ENCODE peak calls at places on chromosomes 4 and X, in eight cellular contexts. One of them, this sample, is unnamed.

GRCh38 chrX:44088755-44089154 is 115.6 kb upstream of the NDP start:
- DNase-seq in Karpas-422: no peak
- DNase-seq in esophagus squamous epithelium: no peak
- DNase-seq in HCT116: no peak
- DNase-seq in CD4-positive, alpha-beta T cell: no peak
- DNase-seq in neural progenitor cell: no peak
- DNase-seq in IMR-90: no peak
- DNase-seq in GM23248: peak; percentile 2
- DNase-seq in this sample: no peak

GRCh38 chr4:108385076-108385475 is 216.3 kb upstream of the LEF1 start:
- DNase-seq in IMR-90: no peak
- DNase-seq in Karpas-422: no peak
- DNase-seq in GM23248: no peak
- DNase-seq in HCT116: no peak
- DNase-seq in CD4-positive, alpha-beta T cell: no peak
- DNase-seq in neural progenitor cell: no peak
- DNase-seq in esophagus squamous epithelium: no peak
- DNase-seq in this sample: no peak

GRCh38 chr4:160981083-160981482 is 1182.7 kb downstream of the FSTL5 start:
- DNase-seq in HCT116: no peak
- DNase-seq in GM23248: no peak
- DNase-seq in Karpas-422: no peak
- DNase-seq in neural progenitor cell: no peak
- DNase-seq in esophagus squamous epithelium: no peak
- DNase-seq in CD4-positive, alpha-beta T cell: no peak
- DNase-seq in IMR-90: no peak
- DNase-seq in this sample: no peak

GRCh38 chrX:34365482-34365881 is 233.4 kb upstream of the FAM47A start:
- DNase-seq in neural progenitor cell: peak; percentile 45
- DNase-seq in Karpas-422: no peak
- DNase-seq in GM23248: peak; percentile 26
- DNase-seq in CD4-positive, alpha-beta T cell: no peak
- DNase-seq in IMR-90: peak; percentile 3
- DNase-seq in HCT116: no peak
- DNase-seq in esophagus squamous epithelium: no peak
- DNase-seq in this sample: no peak

GRCh38 chrX:25544641-25545040 is 528.9 kb upstream of the ARX start:
- DNase-seq in Karpas-422: no peak
- DNase-seq in IMR-90: peak; percentile 61
- DNase-seq in esophagus squamous epithelium: no peak
- DNase-seq in GM23248: no peak
- DNase-seq in CD4-positive, alpha-beta T cell: no peak
- DNase-seq in HCT116: no peak
- DNase-seq in neural progenitor cell: no peak
- DNase-seq in this sample: no peak

GRCh38 chr4:48315728-48316630 is 25.4 kb upstream of the SLAIN2 start:
- DNase-seq in CD4-positive, alpha-beta T cell: no peak
- DNase-seq in GM23248: peak; percentile 78
- DNase-seq in HCT116: peak; percentile 66
- DNase-seq in IMR-90: peak; percentile 73
- DNase-seq in esophagus squamous epithelium: no peak
- DNase-seq in neural progenitor cell: peak; percentile 58
- DNase-seq in Karpas-422: peak; percentile 81
- DNase-seq in this sample: no peak

GRCh38 chrX:129930941-129931410 is 25.0 kb downstream of the UTP14A start:
- DNase-seq in Karpas-422: no peak
- DNase-seq in HCT116: no peak
- DNase-seq in esophagus squamous epithelium: no peak
- DNase-seq in neural progenitor cell: no peak
- DNase-seq in IMR-90: no peak
- DNase-seq in CD4-positive, alpha-beta T cell: no peak
- DNase-seq in GM23248: peak; percentile 14
- DNase-seq in this sample: no peak

GRCh38 chr4:6319530-6320150 is 50.0 kb downstream of the WFS1 start:
- DNase-seq in IMR-90: no peak
- DNase-seq in CD4-positive, alpha-beta T cell: no peak
- DNase-seq in HCT116: no peak
- DNase-seq in esophagus squamous epithelium: no peak
- DNase-seq in GM23248: no peak
- DNase-seq in neural progenitor cell: no peak
- DNase-seq in Karpas-422: no peak
- DNase-seq in this sample: no peak

GRCh38 chr4:56227301-56227835 is 159.9 kb downstream of the AASDH start:
- DNase-seq in Karpas-422: no peak
- DNase-seq in IMR-90: no peak
- DNase-seq in HCT116: no peak
- DNase-seq in GM23248: no peak
- DNase-seq in CD4-positive, alpha-beta T cell: no peak
- DNase-seq in neural progenitor cell: no peak
- DNase-seq in esophagus squamous epithelium: no peak
- DNase-seq in this sample: no peak

GRCh38 chrX:12013220-12013619 is 125.1 kb upstream of the FRMPD4 start:
- DNase-seq in CD4-positive, alpha-beta T cell: no peak
- DNase-seq in HCT116: no peak
- DNase-seq in GM23248: peak; percentile 26
- DNase-seq in esophagus squamous epithelium: no peak
- DNase-seq in neural progenitor cell: no peak
- DNase-seq in IMR-90: peak; percentile 70
- DNase-seq in Karpas-422: no peak
- DNase-seq in this sample: no peak

GRCh38 chr4:3679071-3679825 is 86.9 kb upstream of the ADRA2C start:
- DNase-seq in CD4-positive, alpha-beta T cell: no peak
- DNase-seq in IMR-90: no peak
- DNase-seq in Karpas-422: no peak
- DNase-seq in GM23248: no peak
- DNase-seq in esophagus squamous epithelium: no peak
- DNase-seq in neural progenitor cell: no peak
- DNase-seq in HCT116: no peak
- DNase-seq in this sample: no peak

GRCh38 chrX:19554786-19555185 is 39.5 kb upstream of the MAP3K15 start:
- DNase-seq in GM23248: peak; percentile 88
- DNase-seq in IMR-90: peak; percentile 83
- DNase-seq in HCT116: no peak
- DNase-seq in neural progenitor cell: no peak
- DNase-seq in Karpas-422: no peak
- DNase-seq in CD4-positive, alpha-beta T cell: no peak
- DNase-seq in esophagus squamous epithelium: no peak
- DNase-seq in this sample: no peak

GRCh38 chr4:51836531-51836930 is 6.4 kb upstream of the DCUN1D4 start:
- DNase-seq in neural progenitor cell: no peak
- DNase-seq in CD4-positive, alpha-beta T cell: no peak
- DNase-seq in GM23248: peak; percentile 13
- DNase-seq in esophagus squamous epithelium: no peak
- DNase-seq in HCT116: no peak
- DNase-seq in IMR-90: no peak
- DNase-seq in Karpas-422: no peak
- DNase-seq in this sample: no peak

GRCh38 chr4:66294626-66295025 is 624.3 kb upstream of the EPHA5 start:
- DNase-seq in IMR-90: no peak
- DNase-seq in Karpas-422: no peak
- DNase-seq in CD4-positive, alpha-beta T cell: no peak
- DNase-seq in GM23248: no peak
- DNase-seq in HCT116: no peak
- DNase-seq in neural progenitor cell: peak; percentile 49
- DNase-seq in esophagus squamous epithelium: no peak
- DNase-seq in this sample: no peak

GRCh38 chrX:47235691-47236103 is 2.9 kb downstream of the USP11 start:
- DNase-seq in GM23248: no peak
- DNase-seq in HCT116: no peak
- DNase-seq in esophagus squamous epithelium: no peak
- DNase-seq in IMR-90: peak; percentile 6
- DNase-seq in neural progenitor cell: no peak
- DNase-seq in Karpas-422: no peak
- DNase-seq in CD4-positive, alpha-beta T cell: no peak
- DNase-seq in this sample: no peak

GRCh38 chr4:184386271-184386781 is 88.0 kb downstream of the IRF2 start:
- DNase-seq in IMR-90: no peak
- DNase-seq in GM23248: no peak
- DNase-seq in CD4-positive, alpha-beta T cell: no peak
- DNase-seq in HCT116: no peak
- DNase-seq in neural progenitor cell: no peak
- DNase-seq in esophagus squamous epithelium: no peak
- DNase-seq in Karpas-422: peak; percentile 73
- DNase-seq in this sample: no peak

GRCh38 chr4:183081116-183081469 is 18.0 kb upstream of the WWC2 start:
- DNase-seq in CD4-positive, alpha-beta T cell: no peak
- DNase-seq in GM23248: no peak
- DNase-seq in neural progenitor cell: no peak
- DNase-seq in Karpas-422: no peak
- DNase-seq in esophagus squamous epithelium: no peak
- DNase-seq in HCT116: no peak
- DNase-seq in IMR-90: no peak
- DNase-seq in this sample: no peak

DNA sequence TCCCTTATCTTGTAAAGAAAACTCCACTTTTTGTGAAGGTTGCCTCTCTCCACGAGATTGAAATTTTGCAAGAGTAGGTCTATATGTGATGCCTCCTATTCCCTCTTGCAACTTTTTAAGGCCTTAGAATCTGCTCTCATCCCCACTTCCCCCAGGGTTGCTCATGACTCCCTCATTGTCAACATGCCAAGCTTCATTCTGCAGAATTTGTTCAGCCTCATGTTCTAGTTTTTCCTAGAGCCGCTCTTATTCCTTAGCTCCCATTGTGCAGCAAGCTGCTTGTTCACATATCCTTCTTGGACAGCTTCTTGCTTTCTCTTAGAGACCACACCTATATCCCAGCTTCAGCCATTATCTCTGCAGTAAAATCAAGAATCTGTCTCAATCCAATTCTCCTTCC is 82.4 kb downstream of the CNGA2 start:
- DNase-seq in neural progenitor cell: no peak
- DNase-seq in HCT116: no peak
- DNase-seq in Karpas-422: no peak
- DNase-seq in IMR-90: no peak
- DNase-seq in CD4-positive, alpha-beta T cell: no peak
- DNase-seq in esophagus squamous epithelium: no peak
- DNase-seq in GM23248: peak; percentile 48
- DNase-seq in this sample: no peak
- H3K9me3 ChIP-seq in neural progenitor cell: no peaks in the 10 kb centered on the region
- H3K9me3 ChIP-seq in HCT116: no peaks in the 10 kb centered on the region
- H3K9me3 ChIP-seq in Karpas-422: no peaks in the 10 kb centered on the region
- H3K9me3 ChIP-seq in IMR-90: no peaks in the 10 kb centered on the region
- H3K9me3 ChIP-seq in CD4-positive, alpha-beta T cell: no peaks in the 10 kb centered on the region
- H3K9me3 ChIP-seq in esophagus squamous epithelium: no peaks in the 10 kb centered on the region
- H3K9me3 ChIP-seq in GM23248: no peaks in the 10 kb centered on the region
- H3K9me3 ChIP-seq in this sample: no peaks in the 10 kb centered on the region

GRCh38 chrX:145694048-145694447 is 123.6 kb upstream of the SLITRK2 start:
- DNase-seq in CD4-positive, alpha-beta T cell: no peak
- DNase-seq in Karpas-422: no peak
- DNase-seq in HCT116: no peak
- DNase-seq in GM23248: no peak
- DNase-seq in esophagus squamous epithelium: no peak
- DNase-seq in IMR-90: no peak
- DNase-seq in neural progenitor cell: no peak
- DNase-seq in this sample: no peak
- H3K9me3 ChIP-seq in CD4-positive, alpha-beta T cell: no peaks in the 10 kb centered on the region
- H3K9me3 ChIP-seq in Karpas-422: no peaks in the 10 kb centered on the region
- H3K9me3 ChIP-seq in HCT116: no peaks in the 10 kb centered on the region
- H3K9me3 ChIP-seq in GM23248: no peaks in the 10 kb centered on the region
- H3K9me3 ChIP-seq in esophagus squamous epithelium: no peaks in the 10 kb centered on the region
- H3K9me3 ChIP-seq in IMR-90: peaks cover 2% of the 10 kb centered on the region
- H3K9me3 ChIP-seq in neural progenitor cell: no peaks in the 10 kb centered on the region
- H3K9me3 ChIP-seq in this sample: no peaks in the 10 kb centered on the region

DNA sequence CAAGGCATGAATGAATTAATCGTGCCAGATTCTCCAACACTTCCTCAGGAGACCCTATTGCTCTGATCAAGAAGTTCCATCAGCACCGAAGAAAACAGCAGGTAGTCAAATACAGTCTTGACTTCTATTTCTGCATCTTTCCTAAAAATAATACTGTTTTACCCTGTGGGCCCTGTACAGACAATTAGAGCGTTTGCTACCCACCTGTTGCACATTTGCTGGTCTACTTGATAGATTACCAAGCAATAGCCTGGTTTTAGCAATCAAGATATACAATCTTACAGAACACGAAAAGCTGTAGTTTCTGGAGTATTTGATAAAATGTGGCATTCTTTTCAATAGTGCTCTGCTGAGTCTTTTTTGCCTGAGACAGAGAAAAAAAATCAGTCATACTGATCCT is 12.3 kb downstream of the GPR174 start:
- DNase-seq in CD4-positive, alpha-beta T cell: no peak
- DNase-seq in Karpas-422: no peak
- DNase-seq in IMR-90: no peak
- DNase-seq in HCT116: no peak
- DNase-seq in GM23248: no peak
- DNase-seq in esophagus squamous epithelium: no peak
- DNase-seq in neural progenitor cell: no peak
- DNase-seq in this sample: no peak
- H3K9me3 ChIP-seq in CD4-positive, alpha-beta T cell: no peaks in the 10 kb centered on the region
- H3K9me3 ChIP-seq in Karpas-422: peaks cover 15% of the 10 kb centered on the region
- H3K9me3 ChIP-seq in IMR-90: no peaks in the 10 kb centered on the region
- H3K9me3 ChIP-seq in HCT116: no peaks in the 10 kb centered on the region
- H3K9me3 ChIP-seq in GM23248: no peaks in the 10 kb centered on the region
- H3K9me3 ChIP-seq in esophagus squamous epithelium: no peaks in the 10 kb centered on the region
- H3K9me3 ChIP-seq in neural progenitor cell: no peaks in the 10 kb centered on the region
- H3K9me3 ChIP-seq in this sample: no peaks in the 10 kb centered on the region

GRCh38 chr4:4818440-4819212 is 40.8 kb upstream of the MSX1 start:
- DNase-seq in GM23248: peak; percentile 27
- DNase-seq in neural progenitor cell: no peak
- DNase-seq in CD4-positive, alpha-beta T cell: no peak
- DNase-seq in esophagus squamous epithelium: no peak
- DNase-seq in Karpas-422: no peak
- DNase-seq in IMR-90: no peak
- DNase-seq in HCT116: no peak
- DNase-seq in this sample: no peak

GRCh38 chr4:4820739-4821138 is 38.7 kb upstream of the MSX1 start:
- DNase-seq in GM23248: no peak
- DNase-seq in IMR-90: no peak
- DNase-seq in neural progenitor cell: no peak
- DNase-seq in CD4-positive, alpha-beta T cell: no peak
- DNase-seq in Karpas-422: no peak
- DNase-seq in HCT116: no peak
- DNase-seq in esophagus squamous epithelium: no peak
- DNase-seq in this sample: no peak

GRCh38 chr4:4821577-4821976 is 37.9 kb upstream of the MSX1 start:
- DNase-seq in CD4-positive, alpha-beta T cell: no peak
- DNase-seq in HCT116: no peak
- DNase-seq in esophagus squamous epithelium: no peak
- DNase-seq in GM23248: no peak
- DNase-seq in neural progenitor cell: no peak
- DNase-seq in Karpas-422: no peak
- DNase-seq in IMR-90: no peak
- DNase-seq in this sample: no peak

GRCh38 chr4:4819213-4819606 is 40.3 kb upstream of the MSX1 start:
- DNase-seq in Karpas-422: no peak
- DNase-seq in GM23248: no peak
- DNase-seq in HCT116: no peak
- DNase-seq in CD4-positive, alpha-beta T cell: no peak
- DNase-seq in esophagus squamous epithelium: no peak
- DNase-seq in IMR-90: no peak
- DNase-seq in neural progenitor cell: no peak
- DNase-seq in this sample: no peak

DNA sequence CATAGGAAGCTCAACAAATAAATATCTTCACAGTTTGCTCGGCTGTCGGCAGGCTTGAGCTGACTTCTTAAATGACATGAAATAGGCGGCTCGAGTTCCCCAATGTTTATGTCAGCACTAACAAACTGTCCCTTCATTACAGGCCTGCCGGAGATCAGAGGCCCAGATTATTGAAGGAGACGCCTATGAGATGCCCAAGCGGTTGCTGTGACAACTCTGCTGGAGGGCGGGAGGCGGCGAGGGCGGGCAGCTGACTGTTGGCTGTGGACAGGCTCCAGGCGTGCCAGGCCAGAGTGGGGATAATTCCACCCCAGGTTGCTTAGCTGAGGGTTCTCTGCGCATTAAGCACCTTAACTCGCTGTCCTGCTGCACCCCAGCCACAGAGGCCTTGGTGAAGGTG is 39.2 kb upstream of the MSX1 start:
- DNase-seq in neural progenitor cell: no peak
- DNase-seq in CD4-positive, alpha-beta T cell: no peak
- DNase-seq in esophagus squamous epithelium: no peak
- DNase-seq in HCT116: no peak
- DNase-seq in Karpas-422: no peak
- DNase-seq in GM23248: no peak
- DNase-seq in IMR-90: no peak
- DNase-seq in this sample: no peak
- H3K9me3 ChIP-seq in neural progenitor cell: no peaks in the 10 kb centered on the region
- H3K9me3 ChIP-seq in CD4-positive, alpha-beta T cell: no peaks in the 10 kb centered on the region
- H3K9me3 ChIP-seq in esophagus squamous epithelium: no peaks in the 10 kb centered on the region
- H3K9me3 ChIP-seq in HCT116: no peaks in the 10 kb centered on the region
- H3K9me3 ChIP-seq in Karpas-422: no peaks in the 10 kb centered on the region
- H3K9me3 ChIP-seq in GM23248: no peaks in the 10 kb centered on the region
- H3K9me3 ChIP-seq in IMR-90: no peaks in the 10 kb centered on the region
- H3K9me3 ChIP-seq in this sample: no peaks in the 10 kb centered on the region